ENCODE peak calls at places on chromosomes 2 and 18, in four cellular contexts. N, O, W and R are unnamed samples.

GRCh38 chr2:134718956-134719814 is at the start of gene TMEM163:
- DNase-seq in N (no peak), O (peak), W (peak), R (peak)

GRCh38 chr2:44245068-44245861 is 30.0 kb upstream of the SLC3A1 start:
- DNase-seq in N (no peak), O (no peak), W (no peak), R (no peak)

GRCh38 chr2:56369316-56369715 is 185.5 kb downstream of the CCDC85A start:
- DNase-seq in N (no peak), O (no peak), W (no peak), R (no peak)

GRCh38 chr18:74360852-74361640 is 45.4 kb downstream of the C18orf63 start:
- DNase-seq in N (no peak), O (no peak), W (no peak), R (no peak)

GRCh38 chr2:222423632-222424280 is 587 bp upstream of the SGPP2 start:
- DNase-seq in N (no peak), O (no peak), W (no peak), R (no peak)

GRCh38 chr2:71830497-71831207 is 317.0 kb downstream of the CYP26B1 start:
- DNase-seq in N (no peak), O (no peak), W (no peak), R (no peak)

GRCh38 chr2:54240515-54241219 is 15.4 kb downstream of the TSPYL6 start:
- DNase-seq in N (no peak), O (no peak), W (no peak), R (no peak)

GRCh38 chr2:219465659-219466561 is 31.3 kb downstream of the SPEG start:
- DNase-seq in N (no peak), O (no peak), W (no peak), R (no peak)

GRCh38 chr2:15808980-15809379 is 131.4 kb upstream of the MYCN start:
- DNase-seq in N (no peak), O (no peak), W (no peak), R (no peak)

GRCh38 chr2:217903859-217904613 is 98.8 kb downstream of the TNS1 start:
- DNase-seq in N (peak), O (no peak), W (no peak), R (no peak)

GRCh38 chr2:43196773-43197567 is 29.4 kb downstream of the ZFP36L2 start:
- DNase-seq in N (no peak), O (no peak), W (no peak), R (no peak)

GRCh38 chr2:138780451-138780880 is 276 bp upstream of the NXPH2 start:
- DNase-seq in N (no peak), O (peak), W (no peak), R (no peak)

GRCh38 chr2:18495058-18495457 is 65.4 kb downstream of the RDH14 start:
- DNase-seq in N (no peak), O (no peak), W (no peak), R (no peak)

GRCh38 chr2:195003926-195004325 is 653.1 kb upstream of the SLC39A10 start:
- DNase-seq in N (no peak), O (no peak), W (no peak), R (no peak)

GRCh38 chr2:71609958-71610357 is 156.6 kb downstream of the DYSF start:
- DNase-seq in N (no peak), O (no peak), W (no peak), R (no peak)

GRCh38 chr2:120820885-120821279 is 85.2 kb downstream of the GLI2 start:
- DNase-seq in N (no peak), O (no peak), W (no peak), R (no peak)

GRCh38 chr2:77590298-77590917 is 68.2 kb upstream of the LRRTM4 start:
- DNase-seq in N (no peak), O (no peak), W (no peak), R (no peak)

GRCh38 chr2:55519908-55520885 is 679 bp downstream of the CFAP36 start:
- DNase-seq in N (peak), O (peak), W (peak), R (peak)

GRCh38 chr18:48186084-48186798 is 222.9 kb downstream of the ZBTB7C start:
- DNase-seq in N (no peak), O (no peak), W (no peak), R (no peak)

GRCh38 chr18:70420151-70420898 is 131.5 kb downstream of the SOCS6 start:
- DNase-seq in N (peak), O (no peak), W (no peak), R (no peak)

GRCh38 chr2:238314576-238314975 is 5.7 kb upstream of the TRAF3IP1 start:
- DNase-seq in N (no peak), O (no peak), W (no peak), R (no peak)

GRCh38 chr2:45935791-45936622 is 284.5 kb downstream of the PRKCE start:
- DNase-seq in N (peak), O (peak), W (peak), R (peak)

GRCh38 chr2:40348665-40349064 is 103.2 kb downstream of the SLC8A1 start:
- DNase-seq in N (no peak), O (no peak), W (no peak), R (no peak)

GRCh38 chr2:152426801-152427200 is 91.8 kb downstream of the FMNL2 start:
- DNase-seq in N (no peak), O (no peak), W (no peak), R (no peak)

GRCh38 chr2:14722919-14723559 is 90.5 kb downstream of the LRATD1 start:
- DNase-seq in N (no peak), O (no peak), W (no peak), R (no peak)

GRCh38 chr2:215503381-215503780 is 67.5 kb upstream of the FN1 start:
- DNase-seq in N (no peak), O (no peak), W (no peak), R (no peak)

GRCh38 chr2:197515277-197515797 is 529 bp upstream of the MOB4 start:
- DNase-seq in N (peak), O (no peak), W (peak), R (no peak)

GRCh38 chr18:31731628-31732027 is 29.1 kb downstream of the SLC25A52 start:
- DNase-seq in N (no peak), O (no peak), W (no peak), R (no peak)

GRCh38 chr18:74203811-74204210 is 55.5 kb downstream of the TIMM21 start:
- DNase-seq in N (no peak), O (no peak), W (no peak), R (no peak)

GRCh38 chr18:32319084-32319483 is 129.2 kb downstream of the MEP1B start:
- DNase-seq in N (peak), O (no peak), W (no peak), R (no peak)

GRCh38 chr2:10161206-10161931 is 38.8 kb downstream of the RRM2 start:
- DNase-seq in N (no peak), O (no peak), W (no peak), R (no peak)

GRCh38 chr2:241878007-241878970 is 8.8 kb downstream of the RTP5 start:
- DNase-seq in N (peak), O (peak), W (peak), R (peak)

GRCh38 chr18:43620936-43621335 is 343.6 kb upstream of the SYT4 start:
- DNase-seq in N (peak), O (no peak), W (peak), R (peak)

DNA sequence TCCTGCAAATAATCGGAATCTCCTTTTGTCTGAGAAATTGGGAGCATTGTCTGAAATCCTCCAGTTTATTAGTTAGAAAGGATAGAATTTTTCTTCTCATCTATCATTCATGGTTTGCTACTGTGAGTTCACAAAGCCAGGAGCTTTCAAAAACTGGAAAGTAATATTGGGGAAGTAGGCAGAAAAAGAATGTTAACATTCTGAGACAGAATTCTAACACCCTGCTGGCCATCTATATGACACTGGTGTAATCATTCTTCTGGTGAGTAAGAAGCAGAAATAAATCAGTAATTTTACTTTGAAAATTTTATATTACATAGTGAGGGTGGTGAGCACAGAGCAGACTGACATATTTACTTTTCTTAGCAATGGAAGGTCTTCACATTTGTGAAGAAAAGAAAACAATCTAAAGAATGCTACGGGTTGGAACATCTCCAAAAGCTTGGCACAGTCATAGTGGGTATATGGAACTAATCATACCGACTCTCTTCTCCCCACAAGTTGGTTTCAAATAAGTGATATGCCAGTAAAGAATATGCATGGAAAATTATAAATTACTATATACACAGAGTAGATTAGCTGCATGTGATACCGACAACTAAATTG is 344.9 kb downstream of the LPIN1 start:
- DNase-seq in N (no peak), O (no peak), W (no peak), R (no peak)
- TF ChIP-seq ELF4 in N (no peak), O (no peak), W (no peak), R (no peak)

GRCh38 chr18:67463829-67464228 is 52.7 kb downstream of the DSEL start:
- DNase-seq in N (no peak), O (no peak), W (no peak), R (peak)
- TF ChIP-seq SP1 in N (no peak), O (no peak), W (no peak), R (no peak)

DNA sequence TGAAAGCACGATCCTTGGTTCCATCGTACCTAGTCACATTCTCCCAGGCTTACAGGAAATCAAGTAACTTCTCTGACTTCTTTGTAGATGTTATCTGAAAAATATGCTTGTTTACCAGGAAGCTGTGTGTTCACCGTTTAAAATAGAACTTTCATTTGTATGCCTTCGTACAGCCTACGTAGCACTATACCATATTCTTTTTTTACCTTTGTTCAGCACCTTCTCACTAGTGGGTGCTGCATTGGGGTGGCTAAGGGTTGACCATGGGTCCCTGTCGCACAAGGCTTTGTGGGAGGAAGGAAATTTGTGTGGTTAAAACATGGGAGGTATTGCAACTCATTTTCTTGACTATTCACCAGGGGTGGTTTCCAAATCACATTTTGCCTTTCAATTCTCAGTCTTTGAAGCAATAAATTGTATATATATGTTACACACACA is 16.6 kb downstream of the MALT1 start:
- DNase-seq in N (no peak), O (no peak), W (no peak), R (no peak)
- TF ChIP-seq ELF4 in N (no peak), O (no peak), W (no peak), R (no peak)

DNA sequence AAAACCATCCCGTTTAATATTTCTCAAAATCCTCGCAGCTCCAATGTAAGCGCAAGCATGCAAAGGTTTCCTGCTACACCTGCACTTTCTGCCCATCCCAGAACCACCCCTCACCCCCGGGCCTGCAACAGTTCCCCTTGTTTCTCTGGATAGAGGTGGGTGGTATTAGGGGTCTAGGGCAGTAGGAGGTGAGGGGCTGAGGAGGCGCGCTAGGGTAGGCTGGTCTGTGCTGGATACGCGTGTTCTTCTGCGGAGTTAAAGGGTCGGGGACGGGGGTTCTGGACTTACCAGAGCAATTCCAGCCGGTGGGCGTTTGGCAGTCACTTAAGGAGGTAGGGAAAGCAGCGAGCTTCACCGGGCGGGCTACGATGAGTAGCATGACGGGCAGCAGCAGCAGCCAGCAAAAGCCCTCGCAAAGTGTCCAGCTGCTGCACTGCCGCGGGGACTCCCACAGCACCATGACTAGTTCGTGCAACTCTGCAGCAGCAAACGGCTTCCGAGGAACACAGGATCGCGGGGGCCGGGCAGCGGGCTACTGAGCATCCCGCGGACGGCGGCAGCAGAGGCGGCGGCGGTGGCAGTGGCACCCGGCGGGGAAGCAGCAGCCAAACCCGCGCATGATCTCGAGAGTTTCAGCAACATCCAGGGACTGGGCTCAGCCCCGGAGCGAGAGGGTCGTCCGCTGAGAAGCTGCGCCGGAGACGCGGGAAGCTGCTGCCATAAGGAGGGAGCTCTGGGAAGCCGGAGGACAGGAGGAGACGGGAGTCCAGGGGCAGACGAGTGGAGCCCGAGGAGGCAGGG is 468 bp downstream of the TMEFF2 start:
- DNase-seq in N (no peak), O (peak), W (peak), R (no peak)
- TF ChIP-seq SP1 in N (no peak), O (no peak), W (no peak), R (no peak)

GRCh38 chr2:33212151-33212550 is 264.3 kb upstream of the RASGRP3 start:
- DNase-seq in N (peak), O (no peak), W (peak), R (peak)
- TF ChIP-seq ELF4 in N (no peak), O (no peak), W (no peak), R (no peak)

DNA sequence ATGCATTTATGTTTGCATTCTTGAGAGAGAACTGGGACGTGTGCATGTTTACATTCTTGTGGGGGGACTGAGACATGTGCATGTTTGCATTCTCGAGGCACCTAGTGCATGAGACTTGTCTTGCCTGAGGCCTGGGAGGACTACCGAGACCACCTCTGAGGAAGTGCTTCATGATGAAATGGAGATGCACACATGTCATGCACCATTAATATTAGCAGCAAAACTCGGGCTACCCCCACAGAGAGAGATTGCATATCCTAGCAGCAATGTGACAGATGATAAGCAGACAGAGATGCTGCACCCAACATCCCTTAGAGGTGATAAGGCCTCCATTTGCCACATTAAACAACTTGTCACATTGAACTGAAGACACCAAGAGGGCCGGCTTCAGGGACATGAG is 208.6 kb downstream of the NDUFA10 start:
- DNase-seq in N (no peak), O (no peak), W (no peak), R (no peak)
- TF ChIP-seq SP1 in N (no peak), O (no peak), W (no peak), R (no peak)

GRCh38 chr2:30300122-30300455 is 68.8 kb downstream of the LBH start:
- DNase-seq in N (no peak), O (no peak), W (no peak), R (no peak)

GRCh38 chr2:30298302-30298701 is 67.0 kb downstream of the LBH start:
- DNase-seq in N (no peak), O (no peak), W (no peak), R (no peak)

GRCh38 chr2:30301551-30301950 is 70.2 kb downstream of the LBH start:
- DNase-seq in N (no peak), O (peak), W (no peak), R (no peak)

GRCh38 chr2:30303094-30303493 is 71.8 kb downstream of the LBH start:
- DNase-seq in N (no peak), O (no peak), W (no peak), R (no peak)

GRCh38 chr2:30300456-30301221 is 69.3 kb downstream of the LBH start:
- DNase-seq in N (no peak), O (no peak), W (no peak), R (no peak)
- TF ChIP-seq ELF4 in N (no peak), O (no peak), W (no peak), R (no peak)

GRCh38 chr2:122031544-122032263 is 276.3 kb downstream of the TSN start:
- DNase-seq in N (no peak), O (no peak), W (no peak), R (no peak)
- TF ChIP-seq SP1 in N (no peak), O (no peak), W (no peak), R (no peak)